ENCODE peak calls at places on chromosomes 4 and X, in seven cellular contexts. B is IMR-90, K is suprapubic skin, I is astrocyte, C is OCI-LY7, V is GM06990, S is AG04450. N is an unnamed sample.

GRCh38 chr4:4416981-4417380 is 30.1 kb downstream of the NSG1 start:
- DNase-seq in B (no peak), K (no peak), I (no peak), C (no peak), V (no peak), S (no peak), N (no peak)

GRCh38 chrX:68292471-68292870 is 140.8 kb downstream of the OPHN1 start:
- DNase-seq in B (peak), K (no peak), I (peak), C (no peak), V (no peak), S (no peak), N (no peak)

GRCh38 chr4:179040259-179040658 is 1598.0 kb upstream of the AGA start:
- DNase-seq in B (no peak), K (no peak), I (no peak), C (no peak), V (no peak), S (no peak), N (no peak)

GRCh38 chr4:22187203-22187835 is 238.7 kb upstream of the KCNIP4 start:
- DNase-seq in B (no peak), K (no peak), I (no peak), C (no peak), V (no peak), S (no peak), N (no peak)

GRCh38 chr4:168651864-168652263 is 155.0 kb downstream of the PALLD start:
- DNase-seq in B (no peak), K (no peak), I (no peak), C (no peak), V (no peak), S (no peak), N (no peak)

GRCh38 chr4:111031180-111031579 is 408.3 kb upstream of the PITX2 start:
- DNase-seq in B (peak), K (no peak), I (peak), C (no peak), V (no peak), S (no peak), N (no peak)

GRCh38 chr4:181819951-181820350 is 423.3 kb upstream of the TENM3 start:
- DNase-seq in B (peak), K (no peak), I (peak), C (no peak), V (no peak), S (no peak), N (no peak)

GRCh38 chr4:141375855-141376254 is 155.2 kb downstream of the ZNF330 start:
- DNase-seq in B (peak), K (no peak), I (peak), C (no peak), V (no peak), S (peak), N (peak)

GRCh38 chr4:139763205-139763604 is 97.6 kb downstream of the MGST2 start:
- DNase-seq in B (no peak), K (peak), I (no peak), C (no peak), V (no peak), S (no peak), N (no peak)

GRCh38 chr4:93828830-93829530 is 427 bp downstream of the ATOH1 start:
- DNase-seq in B (no peak), K (no peak), I (no peak), C (no peak), V (no peak), S (no peak), N (no peak)

GRCh38 chrX:39688576-39689373 is 409.0 kb downstream of the BCOR start:
- DNase-seq in B (peak), K (no peak), I (no peak), C (no peak), V (no peak), S (no peak), N (peak)

GRCh38 chrX:111376897-111377601 is 34.9 kb downstream of the DCX start:
- DNase-seq in B (no peak), K (no peak), I (no peak), C (no peak), V (no peak), S (no peak), N (no peak)

GRCh38 chr4:97646997-97647396 is 496.3 kb downstream of the STPG2 start:
- DNase-seq in B (no peak), K (no peak), I (peak), C (no peak), V (no peak), S (no peak), N (peak)

GRCh38 chr4:43903456-43903855 is 545.2 kb downstream of the KCTD8 start:
- DNase-seq in B (no peak), K (no peak), I (no peak), C (no peak), V (no peak), S (no peak), N (no peak)

GRCh38 chr4:88226143-88226542 is 58.2 kb downstream of the PPM1K start:
- DNase-seq in B (no peak), K (no peak), I (no peak), C (no peak), V (no peak), S (no peak), N (no peak)

GRCh38 chrX:38768079-38768478 is 33.2 kb upstream of the MID1IP1 start:
- DNase-seq in B (peak), K (no peak), I (peak), C (peak), V (no peak), S (peak), N (peak)

GRCh38 chr4:181966084-181966483 is 277.1 kb upstream of the TENM3 start:
- DNase-seq in B (peak), K (no peak), I (peak), C (no peak), V (no peak), S (no peak), N (no peak)

GRCh38 chrX:115233497-115234219 is at the start of gene LRCH2:
- DNase-seq in B (peak), K (no peak), I (peak), C (no peak), V (no peak), S (peak), N (peak)

GRCh38 chrX:40392599-40392998 is 188.2 kb upstream of the ATP6AP2 start:
- DNase-seq in B (no peak), K (no peak), I (no peak), C (no peak), V (no peak), S (no peak), N (no peak)

GRCh38 chr4:181264908-181265307 is 978.3 kb upstream of the TENM3 start:
- DNase-seq in B (no peak), K (no peak), I (no peak), C (no peak), V (no peak), S (no peak), N (no peak)

GRCh38 chr4:63232058-63232457 is 1177.2 kb downstream of the TECRL start:
- DNase-seq in B (no peak), K (no peak), I (no peak), C (no peak), V (no peak), S (no peak), N (no peak)

GRCh38 chr4:173316060-173316459 is 18.1 kb downstream of the HMGB2 start:
- DNase-seq in B (no peak), K (no peak), I (no peak), C (no peak), V (no peak), S (no peak), N (no peak)

GRCh38 chr4:56531823-56532222 is 26.2 kb downstream of the ARL9 start:
- DNase-seq in B (no peak), K (no peak), I (no peak), C (no peak), V (no peak), S (no peak), N (no peak)

GRCh38 chrX:16547644-16548043 is 102.3 kb upstream of the S100G start:
- DNase-seq in B (no peak), K (no peak), I (no peak), C (no peak), V (no peak), S (no peak), N (no peak)

GRCh38 chrX:155027509-155028066 is 944 bp downstream of the FUNDC2 start:
- DNase-seq in B (peak), K (no peak), I (peak), C (peak), V (no peak), S (no peak), N (peak)

GRCh38 chrX:155026420-155026726 is 271 bp upstream of the FUNDC2 start:
- DNase-seq in B (no peak), K (no peak), I (no peak), C (no peak), V (no peak), S (no peak), N (no peak)

GRCh38 chrX:155028749-155029360 is 2.2 kb downstream of the FUNDC2 start:
- DNase-seq in B (peak), K (no peak), I (peak), C (no peak), V (no peak), S (no peak), N (peak)

GRCh38 chrX:155026727-155027508 is at the start of gene FUNDC2:
- DNase-seq in B (peak), K (peak), I (peak), C (peak), V (peak), S (peak), N (peak)

DNA sequence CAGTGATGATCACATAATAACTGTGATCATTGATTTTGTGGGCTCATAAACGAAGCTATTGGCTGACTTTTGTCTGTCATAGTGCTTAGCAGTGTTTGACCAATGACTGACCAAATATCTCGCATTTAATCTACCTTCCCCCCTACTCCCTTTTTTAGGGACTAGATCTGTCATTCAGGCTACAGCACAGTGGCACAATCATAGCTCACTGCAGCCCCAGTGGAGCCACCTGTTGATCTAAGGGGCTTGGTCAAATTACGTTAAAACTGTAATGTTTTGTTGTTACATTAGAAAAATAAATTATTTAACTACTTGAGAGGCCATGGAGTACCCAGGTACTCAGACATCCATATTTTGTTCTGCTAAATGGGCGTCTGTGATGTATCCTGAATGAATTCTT is 1.5 kb downstream of the FUNDC2 start:
- DNase-seq in B (no peak), K (no peak), I (no peak), C (peak), V (no peak), S (no peak), N (no peak)
- H3K4me3 ChIP-seq in B (no peak), K (peak), I (peak), C (peak), V (peak), S (peak), N (peak)

GRCh38 chr4:187383181-187383580 is 612.4 kb upstream of the ZFP42 start:
- DNase-seq in B (no peak), K (no peak), I (no peak), C (no peak), V (no peak), S (no peak), N (no peak)

GRCh38 chr4:187378441-187378840 is 617.1 kb upstream of the ZFP42 start:
- DNase-seq in B (no peak), K (no peak), I (no peak), C (no peak), V (no peak), S (no peak), N (no peak)

DNA sequence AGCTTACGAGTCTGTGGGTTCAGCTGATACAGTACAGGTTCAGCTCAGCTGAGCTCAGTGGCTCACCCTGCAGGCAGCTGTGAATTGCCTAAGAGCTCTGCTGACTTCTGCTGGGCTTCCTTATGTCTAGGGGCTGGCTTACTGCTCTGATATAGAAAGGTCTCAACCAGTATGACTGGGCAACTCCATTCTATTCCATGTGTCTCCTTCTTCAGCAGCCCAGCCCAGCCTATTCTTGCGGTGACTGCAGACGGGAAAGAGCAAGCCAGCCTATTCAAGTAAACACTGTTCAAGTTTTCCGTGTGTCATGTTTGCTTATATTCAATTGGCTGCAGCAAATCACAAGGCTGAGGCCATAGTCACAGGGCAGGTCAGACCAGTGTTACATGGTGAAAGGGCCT is 615.4 kb upstream of the ZFP42 start:
- DNase-seq in B (peak), K (no peak), I (no peak), C (peak), V (no peak), S (no peak), N (peak)
- TF ChIP-seq CTCF in B (no peak), K (no peak), I (no peak), C (peak), V (no peak), S (peak), N (peak)

DNA sequence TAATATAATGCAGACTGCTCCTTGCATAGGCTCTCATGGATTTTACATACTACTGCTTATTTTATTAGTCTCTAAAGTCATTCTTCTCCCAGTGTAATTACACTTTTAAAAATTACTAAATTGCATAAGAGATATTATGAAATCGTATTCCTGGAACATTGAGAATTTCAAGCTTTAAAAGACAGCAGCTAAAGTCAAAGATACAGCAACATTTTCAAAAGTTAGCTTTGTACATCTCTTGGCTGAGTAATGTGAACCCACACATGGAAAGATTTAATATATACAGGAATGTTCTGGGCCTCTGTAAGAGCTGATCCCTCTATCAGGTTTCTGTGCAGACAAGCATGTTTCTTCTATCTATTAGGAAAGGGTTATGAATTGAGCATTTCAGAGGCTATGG is 148.3 kb upstream of the SPRY1 start:
- DNase-seq in B (peak), K (no peak), I (no peak), C (no peak), V (no peak), S (no peak), N (peak)
- H3K4me3 ChIP-seq in B (no peak), K (no peak), I (no peak), C (no peak), V (no peak), S (no peak), N (no peak)

GRCh38 chrX:140050906-140051305 is 85.6 kb upstream of the CXorf66 start:
- DNase-seq in B (peak), K (no peak), I (no peak), C (no peak), V (no peak), S (no peak), N (peak)
- TF ChIP-seq CTCF in B (peak), K (no peak), I (peak), C (peak), V (peak), S (peak), N (peak)

GRCh38 chr4:142600952-142601351 is 245.1 kb downstream of the INPP4B start:
- DNase-seq in B (no peak), K (no peak), I (no peak), C (no peak), V (no peak), S (no peak), N (no peak)

GRCh38 chr4:142598132-142598531 is 248.0 kb downstream of the INPP4B start:
- DNase-seq in B (peak), K (no peak), I (no peak), C (no peak), V (no peak), S (no peak), N (no peak)

GRCh38 chr4:142595222-142595871 is 250.8 kb downstream of the INPP4B start:
- DNase-seq in B (no peak), K (no peak), I (no peak), C (no peak), V (no peak), S (no peak), N (no peak)

GRCh38 chr4:142596121-142596520 is 250.0 kb downstream of the INPP4B start:
- DNase-seq in B (no peak), K (no peak), I (no peak), C (no peak), V (no peak), S (no peak), N (no peak)

DNA sequence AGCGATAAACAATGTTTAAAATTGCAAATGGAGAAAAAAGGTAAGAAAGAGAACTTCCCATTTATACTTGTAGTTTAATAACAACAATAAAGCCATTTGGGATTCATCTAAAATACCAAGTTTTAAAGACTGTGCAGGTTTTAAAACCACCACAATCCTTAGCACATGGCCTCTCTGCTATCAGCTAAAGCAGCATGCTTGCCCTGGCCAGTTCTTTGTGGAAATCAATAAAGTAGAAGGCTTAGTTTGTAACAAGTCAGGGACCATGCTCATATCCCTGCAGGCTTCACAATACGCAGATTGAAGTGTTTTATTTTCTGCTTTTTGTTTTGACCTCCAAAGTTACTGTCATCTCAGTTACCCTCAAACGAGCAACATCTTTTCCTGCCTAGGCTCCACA is 249.5 kb downstream of the INPP4B start:
- DNase-seq in B (no peak), K (no peak), I (no peak), C (no peak), V (no peak), S (no peak), N (no peak)
- H3K4me3 ChIP-seq in B (no peak), K (no peak), I (no peak), C (no peak), V (no peak), S (no peak), N (no peak)

GRCh38 chr4:136183513-136183912 is 1348.8 kb downstream of the PCDH18 start:
- DNase-seq in B (no peak), K (no peak), I (no peak), C (no peak), V (no peak), S (no peak), N (no peak)
- TF ChIP-seq CTCF in B (no peak), K (no peak), I (no peak), C (no peak), V (no peak), S (no peak), N (no peak)

GRCh38 chr4:150583287-150584197 is 1.6 kb downstream of the MAB21L2 start:
- DNase-seq in B (peak), K (no peak), I (peak), C (no peak), V (peak), S (no peak), N (peak)
- H3K4me3 ChIP-seq in B (peak), K (peak), I (peak), C (no peak), V (no peak), S (peak), N (peak)

DNA sequence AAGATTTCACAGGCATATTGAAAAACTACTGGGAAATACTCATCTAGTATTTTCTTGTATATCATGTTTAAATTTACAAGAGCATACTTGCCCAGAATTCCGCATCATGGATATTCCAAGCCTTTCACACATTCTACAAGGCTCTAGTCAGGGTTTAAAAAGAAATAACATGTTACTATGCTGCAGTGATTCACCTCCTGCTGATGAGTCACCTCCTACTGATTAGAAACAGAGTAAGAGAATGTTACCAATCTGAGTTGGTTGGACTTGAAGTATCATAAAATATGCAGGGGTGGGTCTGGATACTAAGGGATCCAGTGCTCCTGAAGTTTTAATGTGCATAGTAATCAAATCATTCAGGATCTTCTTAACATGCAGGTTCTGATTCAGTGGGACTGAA is 192.0 kb upstream of the ANK2 start:
- DNase-seq in B (peak), K (no peak), I (peak), C (no peak), V (no peak), S (peak), N (peak)
- TF ChIP-seq CTCF in B (no peak), K (no peak), I (no peak), C (no peak), V (no peak), S (no peak), N (no peak)

GRCh38 chr4:42428036-42428435 is 30.7 kb downstream of the SHISA3 start:
- DNase-seq in B (no peak), K (no peak), I (no peak), C (no peak), V (no peak), S (no peak), N (no peak)
- H3K4me3 ChIP-seq in B (no peak), K (no peak), I (no peak), C (no peak), V (no peak), S (no peak), N (no peak)

GRCh38 chrX:43469391-43470054 is 186.6 kb upstream of the MAOA start:
- DNase-seq in B (no peak), K (no peak), I (no peak), C (no peak), V (no peak), S (no peak), N (no peak)

GRCh38 chrX:43467608-43468234 is 188.4 kb upstream of the MAOA start:
- DNase-seq in B (no peak), K (no peak), I (no peak), C (no peak), V (no peak), S (no peak), N (no peak)
- TF ChIP-seq CTCF in B (no peak), K (no peak), I (no peak), C (no peak), V (no peak), S (no peak), N (no peak)

N was measured in fibroblast of pulmonary artery.